ENCODE peak calls at places on chromosomes 5 and 9, in five cellular contexts. K is H9, X is neuronal stem cell, V is trophoblast cell, C is H1. M is an unnamed sample.

GRCh38 chr9:37999501-38000189 is 69.4 kb downstream of the SHB start:
- DNase-seq in C (no peak), X (no peak), V (peak), K (no peak), M (peak)

GRCh38 chr5:124867064-124867707 is 120.7 kb upstream of the ZNF608 start:
- DNase-seq in V (peak), C (no peak), K (no peak), X (no peak), M (peak)

GRCh38 chr5:88734191-88734640 is 148.8 kb downstream of the MEF2C start:
- DNase-seq in V (no peak), C (no peak), X (no peak), K (no peak), M (no peak)

GRCh38 chr9:101620452-101620851 is 25.7 kb upstream of the PPP3R2 start:
- DNase-seq in V (no peak), K (no peak), C (no peak), X (no peak), M (no peak)

GRCh38 chr5:80153586-80154126 is 102.2 kb downstream of the SERINC5 start:
- DNase-seq in C (no peak), V (no peak), X (no peak), K (no peak), M (no peak)

GRCh38 chr5:148984333-148984732 is 78.5 kb downstream of the SH3TC2 start:
- DNase-seq in X (no peak), C (no peak), V (peak), K (peak), M (peak)

GRCh38 chr9:135078361-135078821 is 9.1 kb upstream of the OLFM1 start:
- DNase-seq in C (no peak), K (peak), X (no peak), V (no peak), M (no peak)

GRCh38 chr5:78594946-78595921 is 53.3 kb downstream of the LHFPL2 start:
- DNase-seq in K (no peak), V (peak), C (no peak), X (no peak), M (peak)

GRCh38 chr5:170636206-170636605 is 132.4 kb downstream of the KCNIP1 start:
- DNase-seq in X (no peak), K (peak), V (no peak), C (no peak), M (no peak)

GRCh38 chr9:93035821-93036351 is 22.6 kb upstream of the SUSD3 start:
- DNase-seq in K (no peak), V (no peak), C (no peak), X (no peak), M (no peak)

GRCh38 chr9:18788256-18788655 is 244.8 kb downstream of the SAXO1 start:
- DNase-seq in C (no peak), X (no peak), K (no peak), V (no peak), M (no peak)

GRCh38 chr9:121670447-121670846 is 19.0 kb downstream of the DAB2IP start:
- DNase-seq in X (no peak), K (no peak), V (peak), C (no peak), M (no peak)

GRCh38 chr9:125189011-125189360 is 617 bp downstream of the PPP6C start:
- DNase-seq in K (peak), C (no peak), X (peak), V (peak), M (peak)

GRCh38 chr5:132767150-132767549 is 9.9 kb downstream of the SEPTIN8 start:
- DNase-seq in K (no peak), V (no peak), C (no peak), X (no peak), M (no peak)

GRCh38 chr5:139633295-139634027 is 14.7 kb upstream of the CXXC5 start:
- DNase-seq in V (peak), K (peak), C (peak), X (peak), M (peak)

GRCh38 chr9:97802276-97802675 is 50.8 kb upstream of the FOXE1 start:
- DNase-seq in V (peak), X (no peak), K (no peak), C (no peak), M (peak)

GRCh38 chr5:9351535-9351934 is 194.3 kb downstream of the SEMA5A start:
- DNase-seq in X (no peak), C (no peak), K (no peak), V (no peak), M (no peak)

GRCh38 chr9:122190597-122191381 is 31.1 kb downstream of the MORN5 start:
- DNase-seq in C (no peak), V (no peak), K (no peak), X (no peak), M (no peak)

GRCh38 chr9:91211919-91212318 is 149.8 kb downstream of the AUH start:
- DNase-seq in C (no peak), V (no peak), K (no peak), X (no peak), M (no peak)

GRCh38 chr5:168317521-168318147 is 26.2 kb downstream of the WWC1 start:
- DNase-seq in C (no peak), V (peak), K (no peak), X (no peak), M (peak)

GRCh38 chr9:34707130-34707529 is 2.8 kb downstream of the CCL21 start:
- DNase-seq in K (no peak), V (no peak), X (no peak), C (no peak), M (no peak)

GRCh38 chr5:6408627-6409446 is 30.5 kb upstream of the MED10 start:
- DNase-seq in K (no peak), C (no peak), V (peak), X (no peak), M (no peak)

GRCh38 chr9:76255781-76256455 is 138.3 kb downstream of the RFK start:
- DNase-seq in X (no peak), C (no peak), K (no peak), V (peak), M (peak)
- H3K18ac ChIP-seq in X (no peak), C (no peak), K (no peak), V (no peak), M (no peak)

GRCh38 chr5:71615809-71616208 is 28.7 kb downstream of the MCCC2 start:
- DNase-seq in C (no peak), K (no peak), X (no peak), V (no peak), M (no peak)
- H2BK12ac ChIP-seq in C (no peak), K (no peak), X (no peak), V (no peak), M (no peak)

GRCh38 chr9:129570450-129571297 is 50.2 kb downstream of the C9orf50 start:
- DNase-seq in C (peak), V (no peak), K (peak), X (no peak), M (peak)

GRCh38 chr9:129571298-129572051 is 49.4 kb downstream of the C9orf50 start:
- DNase-seq in V (no peak), C (no peak), X (no peak), K (no peak), M (no peak)

GRCh38 chr9:129567842-129568559 is 52.9 kb downstream of the C9orf50 start:
- DNase-seq in V (peak), K (peak), C (peak), X (no peak), M (peak)

GRCh38 chr9:129568560-129569505 is 52.1 kb downstream of the C9orf50 start:
- DNase-seq in X (no peak), K (peak), V (peak), C (peak), M (no peak)

DNA sequence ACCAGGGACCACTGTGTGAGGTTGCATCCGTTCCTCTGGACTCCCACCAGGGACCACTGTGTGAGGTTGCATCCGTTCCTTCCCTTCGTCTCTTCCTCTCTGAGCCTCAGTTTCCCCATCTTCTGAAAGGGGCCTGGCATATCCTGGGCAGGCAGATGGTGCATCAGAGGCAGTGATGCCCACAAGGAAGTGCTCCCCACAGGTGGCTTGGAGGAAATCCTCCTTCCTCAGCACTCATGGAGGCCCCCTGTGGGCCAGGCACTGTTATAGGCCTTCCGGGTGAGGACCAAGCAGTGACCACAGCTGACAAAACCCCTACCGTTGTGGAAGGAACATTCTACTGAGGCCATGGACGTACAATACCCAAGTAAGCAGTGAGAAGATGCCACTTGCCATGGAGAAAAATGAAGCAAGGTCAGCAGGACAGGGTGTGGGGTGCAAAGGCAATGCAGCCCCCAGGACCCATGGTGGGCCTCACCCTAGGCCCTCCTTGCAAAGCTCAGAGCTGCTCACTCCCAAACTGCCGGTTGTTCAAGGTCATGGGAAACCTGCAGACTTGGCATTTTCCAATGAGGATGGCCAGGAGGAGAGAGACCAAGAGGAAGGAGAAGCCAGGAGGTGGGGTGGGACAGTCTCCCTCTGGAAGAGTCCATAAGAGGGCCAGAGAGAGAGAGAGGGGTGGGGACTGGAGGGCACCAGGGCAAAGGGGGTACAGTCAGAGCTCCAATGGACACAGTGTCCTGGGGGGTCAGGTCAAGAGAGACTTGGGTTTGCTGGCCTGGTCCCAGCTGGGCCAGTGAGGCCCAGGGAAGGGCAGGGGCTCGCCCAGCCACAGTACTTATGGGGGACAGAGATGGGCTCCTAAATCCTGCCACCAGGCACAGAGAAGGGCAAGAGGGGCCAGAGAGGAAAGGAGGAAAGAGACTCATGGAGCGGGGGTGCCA is 51.1 kb downstream of the C9orf50 start:
- DNase-seq in X (no peak), C (peak), K (peak), V (peak), M (peak)
- H3K18ac ChIP-seq in X (peak), C (peak), K (no peak), V (peak), M (peak)

GRCh38 chr5:133977858-133978257 is 9.4 kb upstream of the C5orf15 start:
- DNase-seq in C (no peak), K (no peak), V (no peak), X (no peak), M (peak)
- H2BK12ac ChIP-seq in C (no peak), K (no peak), V (no peak), X (no peak), M (no peak)

M was measured in mesenchymal stem cell.